ENCODE peak calls at places on chromosomes 16 and 17, in five cellular contexts. X is HepG2; K is activated T-cell treated with anti-CD3 and anti-CD28 coated beads, Interleukin-2, amount 50 U/mL, for 72 hours; G is IMR-90; N is activated CD4-positive, alpha-beta T cell treated with anti-CD3 and anti-CD28 coated beads for 36 hours. U is an unnamed sample.

GRCh38 chr16:87417511-87417910 is 25.4 kb downstream of the MAP1LC3B start:
- ATAC-seq in K (no peak), G (no peak), X (peak), N (no peak), U (no peak)

GRCh38 chr16:50496990-50497389 is 51.2 kb upstream of the NKD1 start:
- ATAC-seq in G (no peak), N (no peak), X (no peak), K (no peak), U (no peak)

GRCh38 chr17:35793257-35793656 is 2.2 kb downstream of the MMP28 start:
- ATAC-seq in G (no peak), X (no peak), K (no peak), N (no peak), U (no peak)

GRCh38 chr17:50785942-50786570 is 18.7 kb upstream of the ANKRD40CL start:
- ATAC-seq in X (peak), K (no peak), N (no peak), G (peak), U (no peak)

GRCh38 chr16:84058664-84059063 is 16.1 kb upstream of the SLC38A8 start:
- ATAC-seq in N (no peak), X (no peak), G (no peak), K (no peak), U (no peak)

GRCh38 chr17:66371561-66371960 is 69.1 kb downstream of the PRKCA start:
- ATAC-seq in K (no peak), X (no peak), G (no peak), N (no peak), U (no peak)

GRCh38 chr17:32159586-32160438 is 17.5 kb downstream of the RHOT1 start:
- ATAC-seq in G (no peak), K (no peak), X (no peak), N (no peak), U (no peak)

GRCh38 chr16:69270831-69271230 is 40.3 kb upstream of the VPS4A start:
- ATAC-seq in N (no peak), K (no peak), X (no peak), G (no peak), U (no peak)

GRCh38 chr17:65163990-65164495 is 26.9 kb downstream of the RGS9 start:
- ATAC-seq in X (peak), N (peak), G (peak), K (peak), U (peak)

GRCh38 chr17:77720946-77721822 is 237.3 kb upstream of the TNRC6C start:
- ATAC-seq in X (no peak), N (no peak), K (no peak), G (no peak), U (no peak)

GRCh38 chr17:40551091-40551873 is 14.0 kb downstream of the CCR7 start:
- ATAC-seq in X (peak), G (peak), K (no peak), N (no peak), U (no peak)

GRCh38 chr17:42136654-42137051 is 14.0 kb downstream of the HSPB9 start:
- ATAC-seq in K (no peak), N (no peak), X (no peak), G (no peak), U (no peak)

GRCh38 chr17:37570527-37571093 is 38.6 kb downstream of the SYNRG start:
- ATAC-seq in N (peak), G (peak), K (peak), X (peak), U (peak)

GRCh38 chr17:69012895-69013805 is 47.6 kb downstream of the ABCA9 start:
- ATAC-seq in K (no peak), G (peak), X (no peak), N (no peak), U (no peak)

GRCh38 chr16:69725480-69726312 is 664 bp downstream of the NQO1 start:
- ATAC-seq in X (no peak), K (no peak), N (no peak), G (no peak), U (no peak)

GRCh38 chr17:57559634-57560387 is 185.3 kb downstream of the CCDC182 start:
- ATAC-seq in X (no peak), G (no peak), N (no peak), K (no peak), U (no peak)

GRCh38 chr16:1349951-1350350 is 1.7 kb downstream of the TSR3 start:
- ATAC-seq in K (no peak), N (no peak), G (no peak), X (no peak), U (no peak)

GRCh38 chr16:11621920-11622651 is 35.4 kb upstream of the LITAF start:
- ATAC-seq in G (peak), N (peak), X (peak), K (peak), U (peak)

GRCh38 chr17:16419074-16419928 is 3.9 kb downstream of the TRPV2 start:
- ATAC-seq in K (peak), N (peak), X (peak), G (peak), U (peak)

GRCh38 chr16:81748476-81749198 is 30.5 kb upstream of the PLCG2 start:
- ATAC-seq in X (peak), G (no peak), N (peak), K (peak), U (peak)

GRCh38 chr17:74085434-74085833 is 118.0 kb upstream of the RPL38 start:
- ATAC-seq in N (no peak), G (no peak), K (no peak), X (no peak), U (no peak)

GRCh38 chr17:51391992-51392654 is 131.8 kb downstream of the UTP18 start:
- ATAC-seq in N (no peak), G (no peak), X (peak), K (no peak), U (peak)

GRCh38 chr17:60540460-60540859 is 14.4 kb upstream of the APPBP2 start:
- ATAC-seq in K (no peak), G (no peak), N (no peak), X (no peak), U (no peak)

GRCh38 chr16:68247400-68247799 is 2.2 kb downstream of the PLA2G15 start:
- ATAC-seq in K (no peak), N (no peak), G (no peak), X (no peak), U (no peak)

GRCh38 chr17:28579526-28579925 is 2.8 kb upstream of the ALDOC start:
- ATAC-seq in X (no peak), N (peak), G (no peak), K (peak), U (peak)

GRCh38 chr17:72719206-72719581 is 373.3 kb downstream of the SLC39A11 start:
- ATAC-seq in G (no peak), X (no peak), N (peak), K (peak), U (peak)

GRCh38 chr17:45722161-45722560 is 62.0 kb upstream of the CRHR1 start:
- ATAC-seq in K (no peak), X (peak), N (no peak), G (peak), U (no peak)

GRCh38 chr16:57041182-57042156 is 50.9 kb upstream of the CPNE2 start:
- ATAC-seq in G (no peak), K (peak), N (peak), X (no peak), U (peak)

GRCh38 chr17:29004081-29004692 is 1.6 kb downstream of the SEZ6 start:
- ATAC-seq in K (no peak), N (no peak), G (peak), X (peak), U (no peak)

GRCh38 chr17:78351449-78352006 is 8.3 kb downstream of the SOCS3 start:
- ATAC-seq in G (peak), X (peak), N (no peak), K (no peak), U (no peak)

GRCh38 chr17:66673668-66674276 is 161.1 kb upstream of the CACNG5 start:
- ATAC-seq in K (peak), X (peak), N (peak), G (peak), U (peak)

GRCh38 chr17:46178550-46179198 is 14.6 kb downstream of the KANSL1 start:
- ATAC-seq in K (peak), X (no peak), G (no peak), N (peak), U (peak)

GRCh38 chr16:15894571-15895358 is 6.4 kb upstream of the CEP20 start:
- ATAC-seq in N (peak), X (no peak), K (peak), G (no peak), U (no peak)

GRCh38 chr17:74582633-74583032 is 9.4 kb downstream of the CD300LD start:
- ATAC-seq in G (no peak), N (no peak), X (no peak), K (no peak), U (no peak)

GRCh38 chr17:68182940-68183551 is 64.8 kb upstream of the AMZ2 start:
- ATAC-seq in K (peak), X (peak), N (peak), G (no peak), U (peak)

GRCh38 chr17:74020522-74020921 is 183.0 kb upstream of the RPL38 start:
- ATAC-seq in G (no peak), N (no peak), K (no peak), X (no peak), U (no peak)

GRCh38 chr16:667780-668518 is at the start of gene RHOT2:
- ATAC-seq in X (peak), N (peak), G (peak), K (peak), U (peak)

GRCh38 chr17:81339502-81340296 is 44.6 kb upstream of the SLC38A10 start:
- ATAC-seq in X (peak), N (no peak), G (no peak), K (no peak), U (no peak)

GRCh38 chr16:49620158-49620867 is 235.6 kb downstream of the ZNF423 start:
- ATAC-seq in K (no peak), X (peak), G (peak), N (no peak), U (no peak)

U was measured in activated T-helper 17 cell treated with anti-CD3 and anti-CD28 coated beads, Interleukin-2, amount 50 U/mL, for 72 hours.